ENCODE peak calls at places on chromosomes 16 and 17, in six cellular contexts. D is effector memory CD4-positive, alpha-beta T cell; M is body of pancreas; A is naive thymus-derived CD4-positive, alpha-beta T cell; O is dorsolateral prefrontal cortex; S is IMR-90. W is an unnamed sample.

GRCh38 chr17:45096141-45096540 is 35.0 kb downstream of the NMT1 start:
- DNase-seq in D (no peak), M (no peak), A (no peak), O (no peak), S (peak; percentile 39), W (no peak)

GRCh38 chr17:62119373-62119772 is 54.3 kb upstream of the MED13 start:
- DNase-seq in D (no peak), M (no peak), A (no peak), O (no peak), S (no peak), W (no peak)

GRCh38 chr17:50055055-50055425 is 870 bp upstream of the ITGA3 start:
- DNase-seq in D (peak; percentile 8), M (peak; percentile 92), A (peak; percentile 16), O (peak; percentile 69), S (no peak), W (peak; percentile 20)

GRCh38 chr17:33200116-33200515 is 93.0 kb downstream of the ASIC2 start:
- DNase-seq in D (no peak), M (no peak), A (no peak), O (no peak), S (peak; percentile 6), W (no peak)

GRCh38 chr16:4537376-4538066 is 1.1 kb downstream of the CDIP1 start:
- DNase-seq in D (no peak), M (peak; percentile 65), A (no peak), O (no peak), S (no peak), W (no peak)

GRCh38 chr17:27362503-27362902 is 68.6 kb downstream of the WSB1 start:
- DNase-seq in D (no peak), M (no peak), A (no peak), O (no peak), S (no peak), W (no peak)

GRCh38 chr17:57158296-57158695 is 73.2 kb downstream of the AKAP1 start:
- DNase-seq in D (no peak), M (no peak), A (no peak), O (no peak), S (no peak), W (no peak)

GRCh38 chr17:50636145-50636803 is 1.6 kb downstream of the ABCC3 start:
- DNase-seq in D (no peak), M (peak; percentile 74), A (no peak), O (no peak), S (no peak), W (no peak)

GRCh38 chr17:3043737-3044365 is 19.6 kb downstream of the OR1D5 start:
- DNase-seq in D (no peak), M (no peak), A (no peak), O (no peak), S (no peak), W (no peak)

GRCh38 chr17:80990921-80991644 is 558 bp upstream of the CHMP6 start:
- DNase-seq in D (no peak), M (no peak), A (no peak), O (no peak), S (no peak), W (no peak)

GRCh38 chr17:51499906-51500305 is 239.6 kb downstream of the UTP18 start:
- DNase-seq in D (no peak), M (no peak), A (no peak), O (no peak), S (no peak), W (no peak)

GRCh38 chr16:51648521-51648920 is 497.5 kb upstream of the SALL1 start:
- DNase-seq in D (no peak), M (no peak), A (no peak), O (no peak), S (no peak), W (no peak)

GRCh38 chr16:525520-526180 is 1.9 kb upstream of the CAPN15 start:
- DNase-seq in D (no peak), M (peak; percentile 59), A (no peak), O (peak; percentile 71), S (peak; percentile 92), W (peak; percentile 17)

GRCh38 chr16:55120408-55120807 is 189.7 kb downstream of the IRX5 start:
- DNase-seq in D (no peak), M (no peak), A (no peak), O (no peak), S (no peak), W (no peak)

GRCh38 chr17:10368561-10368960 is 4.2 kb downstream of the MYH13 start:
- DNase-seq in D (no peak), M (no peak), A (no peak), O (no peak), S (no peak), W (no peak)

GRCh38 chr16:80480664-80481063 is 60.1 kb upstream of the DYNLRB2 start:
- DNase-seq in D (no peak), M (no peak), A (no peak), O (no peak), S (no peak), W (no peak)

GRCh38 chr16:58456193-58456592 is 43.8 kb upstream of the NDRG4 start:
- DNase-seq in D (no peak), M (no peak), A (no peak), O (no peak), S (no peak), W (no peak)

GRCh38 chr17:16371742-16372141 is 9.1 kb upstream of the UBB start:
- DNase-seq in D (no peak), M (no peak), A (no peak), O (no peak), S (peak; percentile 98), W (no peak)

GRCh38 chr16:86963600-86964575 is 353.3 kb downstream of the C16orf95 start:
- DNase-seq in D (no peak), M (no peak), A (no peak), O (no peak), S (no peak), W (no peak)

GRCh38 chr17:77479372-77479781 is 338.6 kb downstream of the SEC14L1 start:
- DNase-seq in D (no peak), M (no peak), A (no peak), O (no peak), S (no peak), W (no peak)

GRCh38 chr17:77476920-77477805 is 336.4 kb downstream of the SEC14L1 start:
- DNase-seq in D (no peak), M (peak; percentile 46), A (no peak), O (peak; percentile 72), S (peak; percentile 98), W (peak; percentile 26)

GRCh38 chr17:77478899-77479298 is 338.1 kb downstream of the SEC14L1 start:
- DNase-seq in D (no peak), M (no peak), A (no peak), O (no peak), S (no peak), W (no peak)

GRCh38 chr17:77479817-77480508 is 339.2 kb downstream of the SEC14L1 start:
- DNase-seq in D (no peak), M (no peak), A (no peak), O (no peak), S (peak; percentile 34), W (no peak)

DNA sequence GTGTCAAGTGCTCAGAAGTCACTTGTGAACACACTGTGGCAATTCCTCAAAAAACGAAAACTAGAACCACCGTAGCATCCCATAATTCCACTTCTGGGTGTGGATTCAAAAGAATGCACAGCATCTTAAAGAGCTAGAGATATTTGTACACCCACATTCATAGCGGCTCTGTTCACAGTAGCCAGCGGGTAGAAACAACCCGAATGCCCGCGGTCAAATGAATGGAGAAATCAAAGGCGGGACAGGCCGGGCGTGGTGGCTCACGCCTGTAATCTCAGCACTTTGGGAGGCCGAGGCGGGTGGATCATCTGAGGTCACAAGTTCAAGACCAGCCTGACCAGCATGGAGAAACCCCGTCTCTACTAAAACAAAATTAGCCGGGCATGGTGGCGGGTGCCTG is 337.5 kb downstream of the SEC14L1 start:
- DNase-seq in D (no peak), M (no peak), A (no peak), O (no peak), S (no peak), W (no peak)
- H3K27ac ChIP-seq in D (peak overlapping the region; percentile 71), M (no peak overlapping the region), A (peak overlapping the region; percentile 71), O (no peak overlapping the region), S (no peak overlapping the region), W (no peak overlapping the region)

GRCh38 chr16:23071202-23072083 is 77.8 kb downstream of the USP31 start:
- DNase-seq in D (no peak), M (no peak), A (no peak), O (no peak), S (peak; percentile 37), W (no peak)
- H3K27ac ChIP-seq in D (no peak overlapping the region), M (no peak overlapping the region), A (no peak overlapping the region), O (no peak overlapping the region), S (no peak overlapping the region), W (no peak overlapping the region)

DNA sequence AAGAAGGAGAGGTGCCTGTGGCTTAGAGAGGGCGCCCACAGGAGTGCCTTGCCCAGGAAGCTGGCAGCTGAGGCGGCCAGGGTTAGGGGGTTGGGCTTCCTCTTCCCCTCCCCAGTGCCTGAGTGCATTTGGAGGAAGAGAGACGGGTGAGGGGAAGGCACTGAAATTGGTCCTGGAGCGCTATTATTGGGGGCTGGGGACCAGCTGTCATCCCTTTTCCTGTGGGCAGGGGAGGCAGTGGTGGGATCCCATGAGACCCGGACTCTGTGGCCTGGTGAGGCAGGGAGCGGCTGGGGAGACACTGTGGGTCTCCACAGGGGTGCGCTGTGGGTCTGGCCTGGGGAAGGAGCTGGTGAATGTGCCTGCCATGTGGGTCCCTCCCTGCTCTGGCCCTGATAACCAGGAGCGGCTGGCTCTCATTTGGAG is 259.7 kb downstream of the SEC14L1 start:
- DNase-seq in D (peak; percentile 58), M (no peak), A (peak; percentile 75), O (no peak), S (no peak), W (peak; percentile 76)
- H3K27ac ChIP-seq in D (peak overlapping the region; percentile 70), M (no peak overlapping the region), A (peak overlapping the region; percentile 70), O (no peak overlapping the region), S (no peak overlapping the region), W (no peak overlapping the region)

GRCh38 chr17:67521773-67522069 is 144.6 kb downstream of the PITPNC1 start:
- DNase-seq in D (no peak), M (no peak), A (no peak), O (no peak), S (no peak), W (no peak)
- H3K27ac ChIP-seq in D (no peak overlapping the region), M (no peak overlapping the region), A (no peak overlapping the region), O (no peak overlapping the region), S (no peak overlapping the region), W (no peak overlapping the region)

GRCh38 chr16:11314309-11314894 is 30.9 kb upstream of the RMI2 start:
- DNase-seq in D (no peak), M (no peak), A (no peak), O (no peak), S (no peak), W (no peak)
- H3K27ac ChIP-seq in D (no peak overlapping the region), M (no peak overlapping the region), A (no peak overlapping the region), O (no peak overlapping the region), S (peak overlapping the region; percentile 56), W (no peak overlapping the region)

DNA sequence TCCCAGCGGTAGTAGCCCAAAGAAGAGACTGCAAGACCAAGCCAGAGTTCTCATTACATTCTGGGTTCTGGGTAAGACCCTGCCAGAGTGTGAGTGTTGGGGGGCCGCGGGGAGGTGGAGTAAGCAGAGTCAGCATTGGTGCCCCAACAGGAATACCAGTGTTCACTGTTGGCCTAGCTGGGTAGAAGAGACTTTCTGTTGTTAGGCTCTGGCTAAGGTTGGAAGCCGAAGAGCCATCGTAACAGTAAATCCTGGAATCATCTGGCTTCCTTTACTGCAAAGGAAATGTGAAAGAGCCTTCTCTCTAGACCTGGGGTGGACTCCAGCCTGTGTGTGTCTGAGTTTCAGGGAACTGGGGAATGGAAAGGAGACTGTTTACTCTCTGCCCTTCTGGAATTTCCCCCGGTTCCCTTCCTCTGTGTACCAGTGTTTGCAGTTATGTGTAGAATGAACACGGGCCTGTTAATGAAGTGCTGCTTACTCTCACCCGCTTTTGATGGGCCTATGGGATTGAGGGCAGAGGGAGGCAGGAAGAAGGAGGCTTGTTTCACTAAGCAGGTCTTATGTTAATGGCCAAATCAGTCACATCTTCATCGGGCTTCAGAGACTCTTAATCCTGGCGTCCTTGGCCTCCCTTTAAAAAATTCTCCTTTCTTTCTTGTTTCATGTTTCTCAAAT is 68.5 kb downstream of the WWP2 start:
- DNase-seq in D (no peak), M (peak; percentile 25), A (no peak), O (no peak), S (peak; percentile 28), W (no peak)
- H3K27ac ChIP-seq in D (no peak overlapping the region), M (peak overlapping the region; percentile 77), A (no peak overlapping the region), O (peak overlapping the region; percentile 11), S (peak overlapping the region; percentile 64), W (no peak overlapping the region)

W was measured in CD8-positive, alpha-beta memory T cell.